ENCODE peak calls at places on chromosomes 13 and 19, in four cellular contexts. T is WTC11, I is HepG2, W is GM12878. G is an unnamed sample.

GRCh38 chr13:66984241-66984640 is 245.9 kb downstream of the PCDH9 start:
- DNase-seq in T (no peak), I (no peak), W (no peak), G (no peak)

GRCh38 chr13:40589285-40590109 is 76.9 kb downstream of the FOXO1 start:
- DNase-seq in T (no peak), I (peak; percentile 56), W (peak; percentile 88), G (no peak)

GRCh38 chr19:20858218-20858617 is 64.8 kb upstream of the ZNF85 start:
- DNase-seq in T (no peak), I (no peak), W (no peak), G (no peak)

GRCh38 chr13:34678154-34678553 is 263.9 kb upstream of the NBEA start:
- DNase-seq in T (no peak), I (peak; percentile 81), W (no peak), G (no peak)

GRCh38 chr13:97141564-97142005 is 80.5 kb upstream of the MBNL2 start:
- DNase-seq in T (peak; percentile 17), I (peak; percentile 96), W (peak; percentile 23), G (peak; percentile 32)

GRCh38 chr13:113651511-113652403 is 6.2 kb downstream of the ATP4B start:
- DNase-seq in T (peak; percentile 9), I (no peak), W (no peak), G (no peak)

GRCh38 chr13:40083841-40084240 is 428.4 kb downstream of the COG6 start:
- DNase-seq in T (no peak), I (no peak), W (no peak), G (no peak)

GRCh38 chr13:75796825-75797224 is 160.7 kb downstream of the LMO7 start:
- DNase-seq in T (no peak), I (no peak), W (no peak), G (no peak)

GRCh38 chr13:51066091-51066831 is 44.8 kb downstream of the C13orf42 start:
- DNase-seq in T (no peak), I (no peak), W (no peak), G (no peak)

DNA sequence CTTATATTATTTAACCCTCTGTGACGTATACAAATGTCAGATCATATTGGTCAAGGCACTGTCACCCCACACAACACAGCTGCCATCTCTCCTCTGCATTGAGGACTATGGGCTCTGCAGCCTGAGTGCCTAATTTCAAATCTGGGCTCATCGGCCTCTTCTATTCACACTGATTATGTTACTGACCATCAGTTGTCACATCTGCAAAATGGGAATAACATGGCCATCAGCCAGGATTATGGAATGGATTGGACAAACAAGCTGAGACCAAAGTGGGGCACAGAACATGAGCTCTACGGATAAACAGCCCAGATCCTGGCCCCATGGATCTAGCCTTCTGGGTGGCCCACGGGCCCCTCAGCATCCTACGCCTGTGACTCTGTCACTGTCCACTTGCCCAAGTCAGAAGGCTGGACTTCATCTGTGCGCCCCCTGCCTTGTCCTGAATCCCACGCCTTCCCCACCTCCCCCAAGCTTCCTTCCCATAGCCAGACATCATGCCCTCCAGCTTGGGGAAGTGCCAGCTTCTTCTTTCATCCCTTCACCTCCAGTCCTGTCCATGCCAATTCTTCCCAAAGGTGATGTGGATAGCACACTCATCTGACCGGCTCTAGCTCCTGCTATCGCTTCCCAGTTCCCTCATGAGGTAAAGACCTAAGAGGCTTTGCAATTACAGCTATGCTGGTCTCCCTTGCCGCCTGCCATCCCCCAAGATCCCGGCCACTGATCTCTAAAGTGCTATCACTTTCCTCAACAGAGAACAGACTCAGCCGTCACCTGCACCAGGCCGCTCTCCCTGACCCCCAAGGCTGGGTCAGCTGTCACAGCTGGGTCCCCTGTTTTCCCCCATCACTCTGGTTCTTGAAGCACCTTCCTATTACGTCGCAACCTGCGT is 872 bp downstream of the FARSA start:
- DNase-seq in T (no peak), I (no peak), W (no peak), G (no peak)
- TF ChIP-seq TCF7 in T (no peak), I (no peak), W (no peak), G (no peak)

GRCh38 chr19:4233282-4233853 is 4.0 kb downstream of the EBI3 start:
- DNase-seq in T (peak; percentile 84), I (peak; percentile 45), W (no peak), G (peak; percentile 75)

GRCh38 chr19:4238831-4239230 is 8.0 kb upstream of the YJU2 start:
- DNase-seq in T (no peak), I (no peak), W (no peak), G (no peak)

GRCh38 chr19:4234142-4234861 is 5.0 kb downstream of the EBI3 start:
- DNase-seq in T (no peak), I (peak; percentile 62), W (no peak), G (peak; percentile 4)

GRCh38 chr19:4232614-4233281 is 3.4 kb downstream of the EBI3 start:
- DNase-seq in T (no peak), I (no peak), W (no peak), G (no peak)

GRCh38 chr19:4234862-4235201 is 5.5 kb downstream of the EBI3 start:
- DNase-seq in T (no peak), I (no peak), W (no peak), G (peak; percentile 3)
- TF ChIP-seq TCF7 in T (no peak), I (no peak), W (no peak), G (no peak)

DNA sequence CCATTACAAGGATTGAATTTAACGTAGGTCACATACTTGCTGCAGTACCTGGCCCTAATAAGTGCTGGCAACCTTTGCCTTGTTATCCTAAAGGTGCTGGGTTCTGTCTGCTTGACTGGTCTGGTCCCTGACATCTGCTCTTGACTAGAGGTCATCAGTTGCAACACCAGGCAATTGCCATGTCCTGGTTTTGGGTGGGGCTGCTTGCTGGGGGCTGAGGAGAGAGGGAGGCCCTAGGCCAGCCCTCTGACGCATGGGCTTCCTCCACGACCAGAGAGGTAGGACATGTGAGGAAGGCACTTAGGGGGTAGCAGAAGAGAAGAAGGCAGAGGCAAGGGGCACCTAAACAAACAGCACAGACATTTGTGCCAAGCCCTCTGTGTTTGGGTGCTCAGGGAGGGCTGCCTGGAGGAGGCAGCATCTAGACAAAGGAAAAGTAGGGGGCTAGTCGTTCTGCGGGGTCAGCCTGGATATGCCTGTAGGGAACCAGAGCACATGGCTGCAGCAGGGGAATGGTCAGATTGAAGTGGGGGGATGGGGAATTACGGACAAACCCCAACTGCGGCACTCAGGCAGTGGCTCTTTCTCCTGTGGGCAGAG is 21.7 kb downstream of the VSTM2B start:
- DNase-seq in T (no peak), I (no peak), W (no peak), G (no peak)
- TF ChIP-seq TCF7 in T (no peak), I (no peak), W (no peak), G (no peak)

DNA sequence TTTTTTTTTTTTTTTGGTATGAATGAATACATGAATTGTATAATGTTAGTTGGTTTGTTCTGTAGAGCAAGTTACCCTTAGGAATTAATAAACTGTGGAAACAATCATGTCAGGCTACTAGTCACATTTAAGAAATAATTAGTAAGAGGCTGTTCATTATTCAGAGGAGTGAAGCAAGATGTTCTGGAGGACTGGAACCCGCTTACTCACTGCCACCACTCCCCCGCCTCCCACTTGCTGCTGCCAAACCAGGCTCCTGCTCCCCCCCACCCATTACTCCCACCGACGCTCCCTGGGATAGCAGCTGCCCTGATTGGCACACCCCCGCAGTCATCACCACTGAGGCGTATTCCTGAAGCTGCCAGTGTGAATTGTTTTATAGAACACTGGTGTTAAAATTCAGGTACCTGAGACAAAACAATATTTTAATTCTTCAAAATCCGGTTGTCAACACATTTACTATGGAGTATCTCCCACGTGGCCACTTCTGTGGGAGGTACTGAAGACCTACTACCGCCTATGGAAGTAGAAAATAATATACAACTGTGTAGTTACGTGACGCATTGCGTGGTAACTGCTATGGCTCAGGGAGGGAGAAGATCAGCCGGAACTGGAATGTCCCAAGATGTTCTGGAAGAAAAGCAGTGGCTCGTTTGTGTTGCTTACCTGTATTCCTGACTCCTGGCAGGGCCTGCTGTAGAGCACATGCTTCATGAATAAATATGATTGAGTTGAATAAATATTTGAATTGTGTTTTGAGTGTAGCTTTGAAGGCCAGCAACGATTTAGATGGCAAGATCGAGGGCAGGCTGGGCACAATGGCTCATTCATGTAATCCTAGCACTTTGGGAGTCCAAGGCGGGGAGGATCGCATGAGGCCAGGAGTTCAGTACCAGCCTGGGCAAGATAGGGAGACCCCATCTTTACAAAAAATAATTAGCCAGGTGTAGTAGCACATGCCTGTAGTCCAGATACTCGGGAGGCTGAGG is 1.7 kb downstream of the DPY19L3 start:
- DNase-seq in T (no peak), I (peak; percentile 16), W (no peak), G (peak; percentile 54)
- TF ChIP-seq TCF7 in T (no peak), I (no peak), W (no peak), G (no peak)